ENCODE peak calls at places on chromosomes 13 and 19, in five cellular contexts. One of them, this sample, is unnamed.
A peak's percentile ranks its signal among the peaks of the same experiment; 100 is the strongest.

GRCh38 chr19:1227655-1228054 is 10.2 kb downstream of the CBARP start:
- DNase-seq in AG04450: no peak
- DNase-seq in tibial artery: no peak
- DNase-seq in left lung: no peak
- DNase-seq in hepatocyte: no peak
- DNase-seq in this sample: no peak

GRCh38 chr19:54164369-54165068 is 5.0 kb upstream of the LENG1 start:
- DNase-seq in AG04450: no peak
- DNase-seq in tibial artery: no peak
- DNase-seq in left lung: peak; percentile 88
- DNase-seq in hepatocyte: peak; percentile 89
- DNase-seq in this sample: no peak

GRCh38 chr13:20400774-20401173 is 124.9 kb downstream of the CRYL1 start:
- DNase-seq in AG04450: peak; percentile 13
- DNase-seq in tibial artery: no peak
- DNase-seq in left lung: no peak
- DNase-seq in hepatocyte: no peak
- DNase-seq in this sample: no peak

GRCh38 chr13:25167775-25168174 is 4.3 kb downstream of the AMER2 start:
- DNase-seq in AG04450: no peak
- DNase-seq in tibial artery: no peak
- DNase-seq in left lung: no peak
- DNase-seq in hepatocyte: no peak
- DNase-seq in this sample: no peak

GRCh38 chr13:74200081-74200480 is 65.9 kb upstream of the KLF12 start:
- DNase-seq in AG04450: no peak
- DNase-seq in tibial artery: no peak
- DNase-seq in left lung: no peak
- DNase-seq in hepatocyte: no peak
- DNase-seq in this sample: no peak

GRCh38 chr13:30844548-30845296 is 61.3 kb upstream of the MEDAG start:
- DNase-seq in AG04450: no peak
- DNase-seq in tibial artery: no peak
- DNase-seq in left lung: no peak
- DNase-seq in hepatocyte: no peak
- DNase-seq in this sample: no peak

GRCh38 chr19:16457195-16457953 is 14.4 kb downstream of the EPS15L1 start:
- DNase-seq in AG04450: no peak
- DNase-seq in tibial artery: peak; percentile 81
- DNase-seq in left lung: no peak
- DNase-seq in hepatocyte: no peak
- DNase-seq in this sample: peak; percentile 84

GRCh38 chr13:41065098-41065497 is 3.8 kb downstream of the WBP4 start:
- DNase-seq in AG04450: peak; percentile 75
- DNase-seq in tibial artery: no peak
- DNase-seq in left lung: no peak
- DNase-seq in hepatocyte: peak; percentile 22
- DNase-seq in this sample: no peak

GRCh38 chr13:35914662-35915061 is 216.5 kb downstream of the DCLK1 start:
- DNase-seq in AG04450: no peak
- DNase-seq in tibial artery: no peak
- DNase-seq in left lung: no peak
- DNase-seq in hepatocyte: no peak
- DNase-seq in this sample: no peak

GRCh38 chr13:23381877-23382276 is 51.6 kb downstream of the SACS start:
- DNase-seq in AG04450: no peak
- DNase-seq in tibial artery: no peak
- DNase-seq in left lung: no peak
- DNase-seq in hepatocyte: no peak
- DNase-seq in this sample: no peak

GRCh38 chr13:70967564-70967963 is 859.3 kb upstream of the KLHL1 start:
- DNase-seq in AG04450: no peak
- DNase-seq in tibial artery: no peak
- DNase-seq in left lung: no peak
- DNase-seq in hepatocyte: no peak
- DNase-seq in this sample: no peak

GRCh38 chr13:46523972-46524737 is 28.8 kb upstream of the LRCH1 start:
- DNase-seq in AG04450: no peak
- DNase-seq in tibial artery: no peak
- DNase-seq in left lung: no peak
- DNase-seq in hepatocyte: no peak
- DNase-seq in this sample: no peak

GRCh38 chr13:99230991-99231390 is 27.2 kb downstream of the GPR18 start:
- DNase-seq in AG04450: no peak
- DNase-seq in tibial artery: no peak
- DNase-seq in left lung: no peak
- DNase-seq in hepatocyte: no peak
- DNase-seq in this sample: no peak

GRCh38 chr19:33646306-33646705 is 24.6 kb downstream of the CHST8 start:
- DNase-seq in AG04450: no peak
- DNase-seq in tibial artery: no peak
- DNase-seq in left lung: no peak
- DNase-seq in hepatocyte: no peak
- DNase-seq in this sample: peak; percentile 4
- H3K27ac ChIP-seq in AG04450: no peak overlapping the region
- H3K27ac ChIP-seq in tibial artery: no peak overlapping the region
- H3K27ac ChIP-seq in left lung: no peak overlapping the region
- H3K27ac ChIP-seq in hepatocyte: no peak overlapping the region
- H3K27ac ChIP-seq in this sample: no peak overlapping the region

DNA sequence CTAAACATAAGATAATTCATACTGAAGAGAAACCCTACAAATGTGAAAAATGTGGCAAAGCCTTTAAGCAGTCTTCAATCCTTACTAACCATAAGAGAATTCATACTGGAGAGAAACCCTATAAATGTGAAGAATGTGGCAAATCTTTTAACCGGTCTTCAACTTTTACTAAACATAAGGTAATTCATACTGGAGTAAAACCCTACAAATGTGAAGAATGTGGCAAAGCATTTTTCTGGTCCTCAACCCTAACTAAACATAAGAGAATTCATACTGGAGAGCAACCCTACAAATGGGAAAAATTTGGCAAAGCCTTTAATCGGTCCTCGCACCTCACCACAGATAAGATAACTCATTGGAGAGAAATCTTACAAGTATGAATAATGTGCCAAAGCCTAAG is 40.6 kb downstream of the ZNF254 start:
- DNase-seq in AG04450: no peak
- DNase-seq in tibial artery: no peak
- DNase-seq in left lung: no peak
- DNase-seq in hepatocyte: no peak
- DNase-seq in this sample: no peak
- H3K9me3 ChIP-seq in AG04450: peaks cover 16% of the 10 kb centered on the region
- H3K9me3 ChIP-seq in tibial artery: peaks cover 99% of the 10 kb centered on the region
- H3K9me3 ChIP-seq in left lung: peaks cover 7% of the 10 kb centered on the region
- H3K9me3 ChIP-seq in hepatocyte: peaks cover 75% of the 10 kb centered on the region
- H3K9me3 ChIP-seq in this sample: peaks cover 86% of the 10 kb centered on the region

GRCh38 chr19:3360494-3361383 is 5.6 kb upstream of the NFIC start:
- DNase-seq in AG04450: no peak
- DNase-seq in tibial artery: peak; percentile 91
- DNase-seq in left lung: peak; percentile 74
- DNase-seq in hepatocyte: no peak
- DNase-seq in this sample: peak; percentile 89
- H3K27me3 ChIP-seq in AG04450: peaks cover 2% of the 10 kb centered on the region
- H3K27me3 ChIP-seq in tibial artery: no peaks in the 10 kb centered on the region
- H3K27me3 ChIP-seq in left lung: peaks cover 12% of the 10 kb centered on the region
- H3K27me3 ChIP-seq in hepatocyte: peaks cover 77% of the 10 kb centered on the region
- H3K27me3 ChIP-seq in this sample: no peaks in the 10 kb centered on the region

DNA sequence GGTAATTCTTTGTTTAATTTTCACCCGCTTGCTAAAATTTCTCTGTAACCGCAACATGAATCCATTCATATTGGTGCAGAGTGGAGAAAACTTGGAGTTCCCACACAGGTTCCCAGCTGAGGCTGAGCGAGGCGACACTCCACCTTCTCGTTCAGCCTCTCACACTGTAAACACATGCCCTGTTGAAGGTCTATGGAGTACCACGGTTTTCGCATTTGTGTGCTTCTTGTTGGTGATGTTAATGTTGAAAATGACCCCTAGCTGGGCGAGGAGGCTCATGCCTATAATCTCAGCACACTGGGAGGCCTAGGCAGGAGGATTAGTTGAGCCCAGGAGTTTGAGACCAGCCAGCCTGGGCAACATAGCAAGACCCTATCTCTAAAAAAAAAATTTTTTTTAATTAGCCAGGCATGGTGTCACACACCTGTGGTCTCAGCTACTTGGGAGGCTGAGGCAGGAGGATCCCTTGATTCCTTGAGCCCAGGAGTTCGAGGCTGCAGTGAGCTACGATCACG is 67.2 kb downstream of the ARHGEF18 start:
- DNase-seq in AG04450: no peak
- DNase-seq in tibial artery: no peak
- DNase-seq in left lung: no peak
- DNase-seq in hepatocyte: no peak
- DNase-seq in this sample: no peak
- H3K27ac ChIP-seq in AG04450: peak overlapping the region; percentile 34
- H3K27ac ChIP-seq in tibial artery: no peak overlapping the region
- H3K27ac ChIP-seq in left lung: peak overlapping the region; percentile 23
- H3K27ac ChIP-seq in hepatocyte: peak overlapping the region; percentile 93
- H3K27ac ChIP-seq in this sample: no peak overlapping the region

DNA sequence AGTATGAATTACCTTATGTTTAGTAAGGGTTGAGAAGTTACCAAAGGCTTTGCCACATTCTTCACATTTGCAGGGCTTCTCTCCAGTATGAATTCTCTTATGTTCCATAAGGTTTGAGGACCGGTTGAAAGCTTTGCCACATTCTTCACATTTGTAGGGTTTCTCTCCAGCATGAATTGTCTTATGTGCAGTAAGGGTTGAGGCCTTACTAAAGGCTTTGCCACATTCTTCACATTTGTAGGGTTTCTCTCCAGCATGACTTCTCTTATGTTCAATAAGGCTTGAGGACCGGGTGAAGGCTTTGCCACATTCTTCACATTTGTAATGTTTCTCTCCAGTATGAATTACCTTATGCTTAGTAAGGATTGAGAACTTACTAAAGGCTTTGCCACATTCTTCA is 26.7 kb downstream of the ZNF728 start:
- DNase-seq in AG04450: no peak
- DNase-seq in tibial artery: no peak
- DNase-seq in left lung: no peak
- DNase-seq in hepatocyte: no peak
- DNase-seq in this sample: no peak
- H3K9me3 ChIP-seq in AG04450: peaks cover 12% of the 10 kb centered on the region
- H3K9me3 ChIP-seq in tibial artery: peaks cover 96% of the 10 kb centered on the region
- H3K9me3 ChIP-seq in left lung: peaks cover 6% of the 10 kb centered on the region
- H3K9me3 ChIP-seq in hepatocyte: peaks cover 24% of the 10 kb centered on the region
- H3K9me3 ChIP-seq in this sample: peaks cover 63% of the 10 kb centered on the region

GRCh38 chr19:41932259-41933130 is 4.2 kb upstream of the ERFL start:
- DNase-seq in AG04450: no peak
- DNase-seq in tibial artery: no peak
- DNase-seq in left lung: no peak
- DNase-seq in hepatocyte: no peak
- DNase-seq in this sample: no peak

GRCh38 chr19:41933693-41934426 is 5.6 kb upstream of the ERFL start:
- DNase-seq in AG04450: no peak
- DNase-seq in tibial artery: no peak
- DNase-seq in left lung: no peak
- DNase-seq in hepatocyte: no peak
- DNase-seq in this sample: no peak

GRCh38 chr19:41930926-41931592 is 2.8 kb upstream of the ERFL start:
- DNase-seq in AG04450: no peak
- DNase-seq in tibial artery: no peak
- DNase-seq in left lung: no peak
- DNase-seq in hepatocyte: no peak
- DNase-seq in this sample: no peak

GRCh38 chr19:41934849-41935374 is 6.7 kb upstream of the ERFL start:
- DNase-seq in AG04450: peak; percentile 13
- DNase-seq in tibial artery: no peak
- DNase-seq in left lung: peak; percentile 64
- DNase-seq in hepatocyte: peak; percentile 82
- DNase-seq in this sample: no peak

GRCh38 chr19:41933131-41933458 is 4.8 kb upstream of the ERFL start:
- DNase-seq in AG04450: no peak
- DNase-seq in tibial artery: no peak
- DNase-seq in left lung: no peak
- DNase-seq in hepatocyte: no peak
- DNase-seq in this sample: no peak
- H3K27me3 ChIP-seq in AG04450: peaks cover 80% of the 10 kb centered on the region
- H3K27me3 ChIP-seq in tibial artery: peaks cover 93% of the 10 kb centered on the region
- H3K27me3 ChIP-seq in left lung: peaks cover 94% of the 10 kb centered on the region
- H3K27me3 ChIP-seq in hepatocyte: peaks cover 85% of the 10 kb centered on the region
- H3K27me3 ChIP-seq in this sample: peaks cover 100% of the 10 kb centered on the region

DNA sequence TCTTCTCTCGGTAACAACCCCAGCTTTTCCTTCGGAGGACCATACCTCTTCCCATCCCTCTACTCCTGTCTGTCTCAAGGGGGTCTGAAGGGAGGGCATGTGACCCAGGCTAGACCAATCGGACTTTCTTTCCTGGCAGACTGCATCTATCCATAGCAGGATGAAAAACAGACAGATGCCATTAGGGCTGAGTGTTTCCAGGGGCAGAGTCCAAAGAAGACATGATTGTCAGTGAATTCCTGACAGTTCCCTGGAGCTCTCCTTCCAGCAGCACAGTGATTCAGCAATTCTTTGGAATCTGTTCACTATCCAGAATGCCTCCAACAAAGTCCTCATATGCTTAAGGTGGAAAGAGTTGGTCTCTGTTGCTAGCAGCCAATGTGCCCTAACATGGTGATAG is 189.8 kb downstream of the KCTD12 start:
- DNase-seq in AG04450: no peak
- DNase-seq in tibial artery: no peak
- DNase-seq in left lung: no peak
- DNase-seq in hepatocyte: peak; percentile 38
- DNase-seq in this sample: no peak
- H3K27ac ChIP-seq in AG04450: no peak overlapping the region
- H3K27ac ChIP-seq in tibial artery: no peak overlapping the region
- H3K27ac ChIP-seq in left lung: no peak overlapping the region
- H3K27ac ChIP-seq in hepatocyte: peak overlapping the region; percentile 35
- H3K27ac ChIP-seq in this sample: no peak overlapping the region

GRCh38 chr19:36687214-36688056 is at the start of gene ZNF567:
- DNase-seq in AG04450: peak; percentile 84
- DNase-seq in tibial artery: peak; percentile 99
- DNase-seq in left lung: peak; percentile 98
- DNase-seq in hepatocyte: peak; percentile 98
- DNase-seq in this sample: peak; percentile 98

GRCh38 chr19:36685835-36686234 is 1.6 kb upstream of the ZNF567 start:
- DNase-seq in AG04450: no peak
- DNase-seq in tibial artery: no peak
- DNase-seq in left lung: no peak
- DNase-seq in hepatocyte: no peak
- DNase-seq in this sample: no peak

GRCh38 chr19:36688058-36688457 is 646 bp downstream of the ZNF567 start:
- DNase-seq in AG04450: no peak
- DNase-seq in tibial artery: no peak
- DNase-seq in left lung: no peak
- DNase-seq in hepatocyte: no peak
- DNase-seq in this sample: no peak

GRCh38 chr19:36686365-36687213 is 823 bp upstream of the ZNF567 start:
- DNase-seq in AG04450: no peak
- DNase-seq in tibial artery: peak; percentile 64
- DNase-seq in left lung: no peak
- DNase-seq in hepatocyte: peak; percentile 13
- DNase-seq in this sample: no peak
- H3K9me3 ChIP-seq in AG04450: peaks cover 29% of the 10 kb centered on the region
- H3K9me3 ChIP-seq in tibial artery: peaks cover under 1% of the 10 kb centered on the region
- H3K9me3 ChIP-seq in left lung: no peaks in the 10 kb centered on the region
- H3K9me3 ChIP-seq in hepatocyte: peaks cover 12% of the 10 kb centered on the region
- H3K9me3 ChIP-seq in this sample: no peaks in the 10 kb centered on the region

This sample was measured in suprapubic skin.